ENCODE peak calls at places on chromosomes 4 and X, in seven cellular contexts. One of them, this sample, is unnamed.

GRCh38 chr4:55078987-55079386 is 46.4 kb downstream of the KDR start:
- DNase-seq in ureter: no peak
- DNase-seq in EL: peak
- DNase-seq in GM10248: no peak
- DNase-seq in activated CD4-positive, alpha-beta T cell treated with anti-CD3 and anti-CD28 coated beads for 1 hour: no peak
- DNase-seq in SIG-M5: no peak
- DNase-seq in T follicular helper cell: no peak
- DNase-seq in this sample: peak

GRCh38 chr4:87209696-87210095 is 10.7 kb downstream of the KLHL8 start:
- DNase-seq in ureter: no peak
- DNase-seq in EL: peak
- DNase-seq in GM10248: peak
- DNase-seq in activated CD4-positive, alpha-beta T cell treated with anti-CD3 and anti-CD28 coated beads for 1 hour: no peak
- DNase-seq in SIG-M5: peak
- DNase-seq in T follicular helper cell: no peak
- DNase-seq in this sample: no peak

GRCh38 chr4:163493643-163494359 is 689 bp upstream of the TMA16 start:
- DNase-seq in ureter: no peak
- DNase-seq in EL: no peak
- DNase-seq in GM10248: peak
- DNase-seq in activated CD4-positive, alpha-beta T cell treated with anti-CD3 and anti-CD28 coated beads for 1 hour: no peak
- DNase-seq in SIG-M5: no peak
- DNase-seq in T follicular helper cell: no peak
- DNase-seq in this sample: no peak

GRCh38 chr4:37737456-37737855 is 51.3 kb upstream of the RELL1 start:
- DNase-seq in ureter: no peak
- DNase-seq in EL: peak
- DNase-seq in GM10248: no peak
- DNase-seq in activated CD4-positive, alpha-beta T cell treated with anti-CD3 and anti-CD28 coated beads for 1 hour: no peak
- DNase-seq in SIG-M5: no peak
- DNase-seq in T follicular helper cell: no peak
- DNase-seq in this sample: no peak

GRCh38 chr4:96352051-96352517 is 512.2 kb downstream of the PDHA2 start:
- DNase-seq in ureter: no peak
- DNase-seq in EL: no peak
- DNase-seq in GM10248: no peak
- DNase-seq in activated CD4-positive, alpha-beta T cell treated with anti-CD3 and anti-CD28 coated beads for 1 hour: no peak
- DNase-seq in SIG-M5: no peak
- DNase-seq in T follicular helper cell: no peak
- DNase-seq in this sample: no peak

GRCh38 chr4:69835766-69836165 is 24.2 kb downstream of the SULT1E1 start:
- DNase-seq in ureter: no peak
- DNase-seq in EL: no peak
- DNase-seq in GM10248: no peak
- DNase-seq in activated CD4-positive, alpha-beta T cell treated with anti-CD3 and anti-CD28 coated beads for 1 hour: no peak
- DNase-seq in SIG-M5: no peak
- DNase-seq in T follicular helper cell: no peak
- DNase-seq in this sample: no peak

GRCh38 chrX:47556045-47556623 is 4.9 kb upstream of the ARAF start:
- DNase-seq in ureter: peak
- DNase-seq in EL: peak
- DNase-seq in GM10248: peak
- DNase-seq in activated CD4-positive, alpha-beta T cell treated with anti-CD3 and anti-CD28 coated beads for 1 hour: peak
- DNase-seq in SIG-M5: no peak
- DNase-seq in T follicular helper cell: peak
- DNase-seq in this sample: peak

GRCh38 chrX:106791495-106791894 is 11.0 kb upstream of the TBC1D8B start:
- DNase-seq in ureter: no peak
- DNase-seq in EL: no peak
- DNase-seq in GM10248: no peak
- DNase-seq in activated CD4-positive, alpha-beta T cell treated with anti-CD3 and anti-CD28 coated beads for 1 hour: no peak
- DNase-seq in SIG-M5: no peak
- DNase-seq in T follicular helper cell: no peak
- DNase-seq in this sample: no peak

GRCh38 chr4:123709336-123709735 is 312.7 kb downstream of the SPRY1 start:
- DNase-seq in ureter: no peak
- DNase-seq in EL: no peak
- DNase-seq in GM10248: no peak
- DNase-seq in activated CD4-positive, alpha-beta T cell treated with anti-CD3 and anti-CD28 coated beads for 1 hour: no peak
- DNase-seq in SIG-M5: no peak
- DNase-seq in T follicular helper cell: no peak
- DNase-seq in this sample: no peak

GRCh38 chr4:55635760-55636621 is at the start of gene NMU:
- DNase-seq in ureter: no peak
- DNase-seq in EL: peak
- DNase-seq in GM10248: peak
- DNase-seq in activated CD4-positive, alpha-beta T cell treated with anti-CD3 and anti-CD28 coated beads for 1 hour: no peak
- DNase-seq in SIG-M5: no peak
- DNase-seq in T follicular helper cell: peak
- DNase-seq in this sample: no peak

GRCh38 chr4:152680988-152681731 is 1.4 kb upstream of the TMEM154 start:
- DNase-seq in ureter: no peak
- DNase-seq in EL: peak
- DNase-seq in GM10248: no peak
- DNase-seq in activated CD4-positive, alpha-beta T cell treated with anti-CD3 and anti-CD28 coated beads for 1 hour: no peak
- DNase-seq in SIG-M5: no peak
- DNase-seq in T follicular helper cell: no peak
- DNase-seq in this sample: no peak

GRCh38 chrX:10660171-10660570 is 39.8 kb upstream of the MID1 start:
- DNase-seq in ureter: no peak
- DNase-seq in EL: no peak
- DNase-seq in GM10248: no peak
- DNase-seq in activated CD4-positive, alpha-beta T cell treated with anti-CD3 and anti-CD28 coated beads for 1 hour: no peak
- DNase-seq in SIG-M5: no peak
- DNase-seq in T follicular helper cell: no peak
- DNase-seq in this sample: no peak

GRCh38 chrX:102154900-102155805 is 624 bp downstream of the BEX5 start:
- DNase-seq in ureter: no peak
- DNase-seq in EL: no peak
- DNase-seq in GM10248: no peak
- DNase-seq in activated CD4-positive, alpha-beta T cell treated with anti-CD3 and anti-CD28 coated beads for 1 hour: no peak
- DNase-seq in SIG-M5: no peak
- DNase-seq in T follicular helper cell: peak
- DNase-seq in this sample: no peak